ENCODE peak calls at places on chromosomes 11 and 22, in six cellular contexts. Q is spleen, V is fibroblast of villous mesenchyme, L is memory B cell, G is heart right ventricle, P is anterior cingulate cortex. S is an unnamed sample.

GRCh38 chr11:132844956-132845355 is 687.3 kb downstream of the OPCML start:
- DNase-seq in V (peak; percentile 7), L (no peak), G (no peak), Q (no peak), P (no peak), S (no peak)

GRCh38 chr11:75743711-75744563 is 24.6 kb upstream of the DGAT2 start:
- DNase-seq in V (no peak), L (no peak), P (no peak), G (no peak), Q (no peak), S (peak; percentile 39)

GRCh38 chr22:45164217-45165123 is 745 bp downstream of the NUP50 start:
- DNase-seq in Q (peak; percentile 91), P (no peak), G (peak; percentile 24), V (peak; percentile 72), L (no peak), S (no peak)

GRCh38 chr11:28962492-28962891 is 854.3 kb downstream of the METTL15 start:
- DNase-seq in P (no peak), V (no peak), G (no peak), L (no peak), Q (no peak), S (no peak)

GRCh38 chr11:124867700-124868099 is 2.5 kb downstream of the ROBO3 start:
- DNase-seq in V (peak; percentile 26), L (no peak), Q (no peak), G (no peak), P (no peak), S (no peak)

GRCh38 chr22:24688294-24688693 is 85.3 kb downstream of the GGT1 start:
- DNase-seq in P (no peak), G (no peak), L (no peak), V (no peak), Q (no peak), S (no peak)

GRCh38 chr22:49192857-49193250 is 634.8 kb downstream of the BRD1 start:
- DNase-seq in L (no peak), G (no peak), P (no peak), V (no peak), Q (peak; percentile 46), S (no peak)

GRCh38 chr11:78784321-78785061 is 209.8 kb upstream of the NARS2 start:
- DNase-seq in P (no peak), L (no peak), G (no peak), Q (no peak), V (peak; percentile 27), S (no peak)

GRCh38 chr11:2103666-2104523 is 35.3 kb downstream of the IGF2 start:
- DNase-seq in Q (peak; percentile 46), V (no peak), L (no peak), G (no peak), P (no peak), S (no peak)

GRCh38 chr22:38107692-38108515 is 2.6 kb downstream of the BAIAP2L2 start:
- DNase-seq in L (no peak), P (no peak), Q (no peak), G (no peak), V (no peak), S (no peak)

GRCh38 chr11:64305691-64306562 is 603 bp downstream of the ESRRA start:
- DNase-seq in L (peak; percentile 46), P (no peak), V (peak; percentile 51), Q (peak; percentile 95), G (peak; percentile 75), S (peak; percentile 71)

GRCh38 chr11:64224891-64225607 is 937 bp downstream of the TRPT1 start:
- DNase-seq in G (no peak), V (no peak), Q (peak; percentile 84), L (no peak), P (no peak), S (peak; percentile 53)

GRCh38 chr11:75468534-75469340 is 35.7 kb upstream of the KLHL35 start:
- DNase-seq in V (peak; percentile 97), L (no peak), P (no peak), Q (peak; percentile 80), G (peak; percentile 83), S (peak; percentile 75)

GRCh38 chr11:125300791-125301218 is 136.3 kb downstream of the PKNOX2 start:
- DNase-seq in V (peak; percentile 88), L (no peak), Q (no peak), P (no peak), G (no peak), S (peak; percentile 41)

GRCh38 chr22:37362618-37363017 is 64.7 kb downstream of the ELFN2 start:
- DNase-seq in P (no peak), V (peak; percentile 29), Q (no peak), G (no peak), L (no peak), S (no peak)

GRCh38 chr11:125626381-125626950 is 1.5 kb downstream of the CHEK1 start:
- DNase-seq in P (no peak), L (peak; percentile 17), V (no peak), Q (no peak), G (no peak), S (peak; percentile 13)

GRCh38 chr11:13927496-13927895 is 35.0 kb upstream of the SPON1 start:
- DNase-seq in Q (no peak), L (no peak), G (no peak), V (no peak), P (no peak), S (no peak)

S was measured in adrenal gland.